ENCODE peak calls at places on chromosomes 4 and X, in nine cellular contexts. O is skeletal muscle cell; X is heart left ventricle; N is activated T-cell treated with anti-CD3 and anti-CD28 coated beads, Interleukin-2, amount 50 U/mL, for 1 hour; V is NAMALWA; M is B cell; D is omental fat pad; E is stimulated activated CD4-positive, alpha-beta T cell treated with anti-CD3 and anti-CD28 coated beads, Interleukin-4, amount 100 ng/mL, for 4 hours; B is NCI-H2107. J is an unnamed sample.

GRCh38 chr4:77040856-77041576 is 34.8 kb downstream of the CCNI start:
- DNase-seq in M (no peak), X (no peak), O (no peak), D (no peak), N (no peak), E (no peak), B (no peak), V (peak; percentile 30), J (no peak)

GRCh38 chrX:20857746-20858145 is 516.5 kb upstream of the CNKSR2 start:
- DNase-seq in O (peak; percentile 31), N (no peak), M (no peak), V (no peak), D (no peak), E (no peak), B (no peak), X (no peak), J (no peak)

GRCh38 chr4:110164856-110165255 is 33.6 kb downstream of the ELOVL6 start:
- DNase-seq in O (no peak), V (no peak), D (no peak), E (peak; percentile 3), B (no peak), X (no peak), N (no peak), M (no peak), J (no peak)

GRCh38 chr4:141102367-141102766 is 30.9 kb downstream of the RNF150 start:
- DNase-seq in N (no peak), X (no peak), O (peak; percentile 63), M (no peak), B (no peak), E (no peak), V (no peak), D (no peak), J (no peak)

GRCh38 chr4:21697583-21697982 is 251.0 kb downstream of the KCNIP4 start:
- DNase-seq in E (no peak), N (no peak), B (no peak), D (no peak), V (no peak), O (no peak), M (no peak), X (no peak), J (no peak)

GRCh38 chrX:55201930-55202579 is 18.1 kb upstream of the PAGE5 start:
- DNase-seq in O (no peak), D (no peak), V (no peak), N (no peak), X (no peak), E (no peak), B (no peak), M (no peak), J (no peak)

GRCh38 chrX:72620550-72621145 is 48.0 kb upstream of the HDAC8 start:
- DNase-seq in M (no peak), O (peak; percentile 84), X (no peak), D (no peak), E (peak; percentile 8), B (no peak), V (no peak), N (no peak), J (no peak)

GRCh38 chr4:8129136-8129535 is 29.5 kb downstream of the ABLIM2 start:
- DNase-seq in E (no peak), N (no peak), B (no peak), V (no peak), D (no peak), M (no peak), X (no peak), O (no peak), J (no peak)

GRCh38 chr4:3485011-3485881 is 22.1 kb downstream of the DOK7 start:
- DNase-seq in O (no peak), N (no peak), X (no peak), D (no peak), V (peak; percentile 70), M (peak; percentile 91), B (no peak), E (no peak), J (peak; percentile 39)

GRCh38 chr4:137896221-137896737 is 345.9 kb downstream of the SLC7A11 start:
- DNase-seq in X (no peak), D (no peak), O (no peak), E (no peak), B (no peak), M (no peak), N (no peak), V (no peak), J (no peak)

GRCh38 chr4:141587897-141588296 is 48.5 kb upstream of the IL15 start:
- DNase-seq in D (no peak), X (no peak), E (no peak), O (no peak), M (no peak), N (no peak), B (no peak), V (no peak), J (no peak)

GRCh38 chr4:150164956-150165355 is 86.7 kb downstream of the DCLK2 start:
- DNase-seq in B (peak; percentile 51), D (no peak), M (no peak), V (no peak), E (no peak), X (no peak), N (no peak), O (no peak), J (no peak)

GRCh38 chr4:150982557-150983233 is 32.4 kb downstream of the LRBA start:
- DNase-seq in B (no peak), M (no peak), D (no peak), X (no peak), N (no peak), V (no peak), O (no peak), E (no peak), J (no peak)

GRCh38 chr4:95066011-95066410 is 308.3 kb downstream of the BMPR1B start:
- DNase-seq in M (no peak), N (no peak), X (no peak), B (no peak), O (no peak), V (no peak), D (no peak), E (no peak), J (no peak)

GRCh38 chr4:10979032-10979431 is 294.5 kb upstream of the CLNK start:
- DNase-seq in X (no peak), D (no peak), B (no peak), O (no peak), E (no peak), N (no peak), V (no peak), M (no peak), J (no peak)

GRCh38 chr4:109005523-109005922 is 242.7 kb upstream of the ETNPPL start:
- DNase-seq in M (no peak), V (no peak), O (no peak), X (no peak), D (no peak), B (no peak), E (no peak), N (no peak), J (no peak)

GRCh38 chrX:51496501-51497291 is at the start of gene NUDT11:
- DNase-seq in X (peak; percentile 72), O (peak; percentile 24), N (peak; percentile 38), V (no peak), D (no peak), M (no peak), E (peak; percentile 60), B (no peak), J (peak; percentile 34)

GRCh38 chr4:110195561-110196205 is 2.7 kb downstream of the ELOVL6 start:
- DNase-seq in M (no peak), D (no peak), O (no peak), N (no peak), X (no peak), V (peak; percentile 51), E (no peak), B (no peak), J (peak; percentile 5)

J was measured in RPMI8226.